ENCODE peak calls at places on chromosome 11, in nine cellular contexts. W is breast epithelium, E is fibroblast of lung, R is right atrium auricular region, U is neural progenitor cell, X is pancreas, M is dorsolateral prefrontal cortex, V is IMR-90, Z is psoas muscle. O is an unnamed sample.
A peak's percentile ranks its signal among the peaks of the same experiment; 100 is the strongest.

GRCh38 chr11:124746621-124747243 is 5.3 kb downstream of the VSIG2 start:
- DNase-seq in M (no peak), Z (peak; percentile 81), E (peak; percentile 76), X (peak; percentile 83), R (peak; percentile 79), U (peak; percentile 83), W (peak; percentile 81), V (peak; percentile 72), O (no peak)

GRCh38 chr11:33687733-33688479 is 12.7 kb downstream of the C11orf91 start:
- DNase-seq in R (no peak), M (no peak), U (peak; percentile 75), Z (no peak), X (no peak), E (peak; percentile 80), W (no peak), V (peak; percentile 78), O (no peak)

GRCh38 chr11:134597452-134597851 is 185.4 kb upstream of the B3GAT1 start:
- DNase-seq in X (no peak), Z (no peak), V (no peak), E (no peak), U (no peak), M (no peak), R (peak; percentile 43), W (no peak), O (no peak)

GRCh38 chr11:67045314-67045713 is 11.3 kb upstream of the RHOD start:
- DNase-seq in X (no peak), E (peak; percentile 85), V (peak; percentile 95), U (no peak), Z (peak; percentile 82), M (peak; percentile 90), R (no peak), W (no peak), O (peak; percentile 90)

GRCh38 chr11:124643605-124644425 is 21.2 kb downstream of the TBRG1 start:
- DNase-seq in V (peak; percentile 97), U (no peak), E (peak; percentile 92), Z (no peak), M (no peak), R (no peak), W (no peak), X (no peak), O (no peak)

GRCh38 chr11:126595560-126595959 is 240.1 kb downstream of the ST3GAL4 start:
- DNase-seq in Z (no peak), E (no peak), M (no peak), U (no peak), X (no peak), W (no peak), R (no peak), V (no peak), O (no peak)

GRCh38 chr11:62394825-62395538 is 23.9 kb upstream of the SCGB1A1 start:
- DNase-seq in W (peak; percentile 75), V (peak; percentile 80), R (peak; percentile 83), U (peak; percentile 87), Z (peak; percentile 84), X (peak; percentile 54), E (peak; percentile 88), M (peak; percentile 81), O (peak; percentile 52)

GRCh38 chr11:74466916-74467885 is at the start of gene KCNE3:
- DNase-seq in U (peak; percentile 40), R (no peak), X (peak; percentile 58), M (no peak), Z (peak; percentile 68), E (peak; percentile 25), V (no peak), W (no peak), O (no peak)

GRCh38 chr11:134277176-134278001 is 1.2 kb downstream of the GLB1L3 start:
- DNase-seq in Z (no peak), W (no peak), R (peak; percentile 32), V (no peak), U (peak; percentile 50), X (no peak), E (no peak), M (no peak), O (no peak)

GRCh38 chr11:2518983-2519340 is 74.2 kb downstream of the KCNQ1 start:
- DNase-seq in V (no peak), Z (peak; percentile 28), U (peak; percentile 1), R (no peak), M (peak; percentile 13), W (peak; percentile 34), X (peak; percentile 10), E (no peak), O (no peak)

GRCh38 chr11:22671751-22672150 is 5.3 kb downstream of the GAS2 start:
- DNase-seq in R (no peak), U (no peak), V (peak; percentile 3), M (no peak), Z (no peak), X (no peak), E (peak; percentile 6), W (no peak), O (no peak)

DNA sequence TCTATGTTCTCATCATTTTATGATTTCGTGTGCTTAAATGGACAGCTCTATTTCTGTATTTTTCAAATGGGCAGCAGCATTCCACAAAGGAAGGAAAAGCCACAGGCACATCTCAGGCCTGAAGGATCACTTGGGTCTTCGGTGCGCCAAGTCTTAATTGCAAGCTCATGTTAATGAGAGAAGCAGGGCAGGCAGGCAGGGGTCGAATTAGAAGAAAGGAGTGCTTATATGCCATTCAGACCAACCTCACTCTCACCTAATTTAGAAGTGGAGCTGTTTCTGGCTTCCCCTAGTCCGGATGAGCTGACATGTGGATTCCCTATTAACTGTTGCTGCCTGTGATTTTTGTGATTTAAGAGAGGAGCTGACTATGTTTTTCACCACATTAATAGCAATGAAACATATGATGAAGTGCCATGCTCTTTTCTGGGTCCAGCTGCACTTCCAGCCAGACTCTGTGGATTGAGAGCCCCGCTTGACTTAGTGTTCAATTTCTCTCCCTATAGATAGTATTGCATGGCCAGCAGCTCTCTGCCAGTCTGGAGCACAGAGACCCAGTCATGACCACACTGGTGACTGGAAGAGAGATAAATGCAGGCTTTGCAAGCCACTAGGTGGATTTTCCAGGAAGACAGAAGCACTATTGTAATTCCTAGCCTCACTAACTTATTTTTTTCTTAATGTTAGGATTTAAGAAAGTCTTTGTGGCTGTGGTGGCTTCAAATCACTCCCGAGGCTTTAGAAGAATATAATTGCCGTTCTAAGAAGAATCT is 373.9 kb upstream of the FAT3 start:
- DNase-seq in V (no peak), U (peak; percentile 48), X (no peak), Z (no peak), W (no peak), M (no peak), R (no peak), E (no peak), O (no peak)
- H3K4me3 ChIP-seq in V (no peak overlapping the region), U (no peak overlapping the region), X (no peak overlapping the region), Z (no peak overlapping the region), W (no peak overlapping the region), M (no peak overlapping the region), R (no peak overlapping the region), E (no peak overlapping the region), O (no peak overlapping the region)

GRCh38 chr11:17550455-17551346 is 3.6 kb downstream of the OTOG start:
- DNase-seq in R (no peak), X (no peak), E (no peak), Z (no peak), W (peak; percentile 24), V (no peak), M (no peak), U (no peak), O (no peak)

GRCh38 chr11:17547932-17548331 is 873 bp downstream of the OTOG start:
- DNase-seq in M (no peak), W (no peak), X (no peak), V (no peak), R (no peak), U (no peak), E (no peak), Z (no peak), O (no peak)

GRCh38 chr11:17547051-17547577 is at the start of gene OTOG:
- DNase-seq in E (no peak), M (no peak), X (no peak), V (no peak), U (peak; percentile 86), Z (no peak), R (no peak), W (no peak), O (no peak)

GRCh38 chr11:17546240-17546639 is 819 bp upstream of the OTOG start:
- DNase-seq in X (no peak), V (no peak), W (no peak), U (no peak), E (no peak), M (no peak), Z (no peak), R (no peak), O (no peak)

GRCh38 chr11:17548444-17548843 is 1.4 kb downstream of the OTOG start:
- DNase-seq in U (peak; percentile 63), Z (no peak), X (no peak), V (no peak), E (no peak), W (no peak), M (no peak), R (no peak), O (no peak)
- TF ChIP-seq CTCF in U (peak; percentile 39), Z (no peak), X (no peak), V (no peak), E (no peak), W (no peak), M (no peak), R (no peak), O (peak; percentile 21)

GRCh38 chr11:3835752-3836151 is 5.0 kb downstream of the RHOG start:
- DNase-seq in R (no peak), Z (no peak), X (no peak), M (peak; percentile 56), W (no peak), V (no peak), E (no peak), U (no peak), O (no peak)
- H3K27me3 ChIP-seq in R (no peaks in the 10 kb centered on the region), Z (no peaks in the 10 kb centered on the region), X (no peaks in the 10 kb centered on the region), M (no peaks in the 10 kb centered on the region), W (no peaks in the 10 kb centered on the region), V (no peaks in the 10 kb centered on the region), E (no peaks in the 10 kb centered on the region), U (no peaks in the 10 kb centered on the region), O (no peaks in the 10 kb centered on the region)

DNA sequence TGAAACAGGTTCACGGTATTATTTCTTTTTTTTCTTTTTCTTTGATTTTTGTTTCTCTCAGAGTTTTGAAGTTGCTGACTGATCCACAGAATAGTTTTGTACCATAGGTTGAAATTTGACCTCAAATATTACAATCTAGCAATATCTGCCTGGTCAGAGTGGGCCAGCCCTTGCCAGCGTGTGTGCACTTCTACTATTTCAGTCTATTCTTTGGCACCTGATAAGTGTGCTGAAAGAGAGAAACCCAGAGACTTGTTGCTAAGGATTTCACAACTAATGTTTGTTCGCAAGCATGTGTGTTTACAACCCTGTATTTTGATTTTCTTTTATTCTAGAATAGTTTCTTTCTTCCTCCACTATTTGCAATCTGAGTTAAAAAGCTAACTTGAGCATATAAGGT is 1125.2 kb upstream of the CNTN5 start:
- DNase-seq in W (no peak), R (no peak), X (no peak), U (no peak), E (no peak), V (no peak), M (no peak), Z (no peak), O (no peak)
- H3K4me3 ChIP-seq in W (no peak overlapping the region), R (no peak overlapping the region), X (no peak overlapping the region), U (no peak overlapping the region), E (no peak overlapping the region), V (no peak overlapping the region), M (no peak overlapping the region), Z (no peak overlapping the region), O (no peak overlapping the region)

GRCh38 chr11:65330544-65330943 is 3.1 kb upstream of the DPF2 start:
- DNase-seq in U (no peak), X (no peak), Z (no peak), M (no peak), E (no peak), W (no peak), V (no peak), R (no peak), O (no peak)
- TF ChIP-seq CTCF in U (no peak), X (no peak), Z (no peak), M (no peak), E (no peak), W (no peak), V (no peak), R (no peak), O (no peak)

O was measured in kidney epithelial cell.